ENCODE peak calls at places on chromosomes 4 and X, in four cellular contexts. X is K562, H is HepG2, B is GM12878. A is an unnamed sample.

GRCh38 chrX:1534321-1535168 is 2.4 kb downstream of the P2RY8 start:
- DNase-seq in X (peak), H (no peak), B (no peak), A (peak)

GRCh38 chr4:74670583-74670982 is 123.7 kb downstream of the BTC start:
- DNase-seq in X (no peak), H (no peak), B (no peak), A (no peak)

GRCh38 chr4:4443821-4444220 is 56.9 kb downstream of the NSG1 start:
- DNase-seq in X (peak), H (no peak), B (no peak), A (no peak)

GRCh38 chr4:8323947-8324555 is 54.5 kb downstream of the HTRA3 start:
- DNase-seq in X (no peak), H (no peak), B (no peak), A (no peak)

GRCh38 chr4:60116592-60116991 is 1083.5 kb upstream of the ADGRL3 start:
- DNase-seq in X (no peak), H (no peak), B (no peak), A (no peak)

GRCh38 chr4:148238086-148238485 is 204.1 kb downstream of the NR3C2 start:
- DNase-seq in X (no peak), H (no peak), B (no peak), A (no peak)

GRCh38 chr4:61489927-61490326 is 289.8 kb downstream of the ADGRL3 start:
- DNase-seq in X (no peak), H (no peak), B (no peak), A (no peak)

GRCh38 chr4:78213218-78213617 is 156.1 kb downstream of the FRAS1 start:
- DNase-seq in X (no peak), H (no peak), B (no peak), A (no peak)

GRCh38 chr4:69781458-69782418 is 21.3 kb upstream of the SULT1B1 start:
- DNase-seq in X (no peak), H (peak), B (no peak), A (no peak)

GRCh38 chr4:2266181-2266580 is 4.3 kb upstream of the MXD4 start:
- DNase-seq in X (no peak), H (no peak), B (no peak), A (no peak)

GRCh38 chr4:86043755-86044592 is 315.9 kb downstream of the MAPK10 start:
- DNase-seq in X (peak), H (peak), B (no peak), A (no peak)

GRCh38 chrX:2388669-2389068 is 112.1 kb downstream of the DHRSX start:
- DNase-seq in X (no peak), H (no peak), B (no peak), A (no peak)

GRCh38 chr4:168846414-168846813 is 163.6 kb downstream of the CBR4 start:
- DNase-seq in X (no peak), H (no peak), B (no peak), A (no peak)

GRCh38 chr4:33696066-33696465 is 2548.2 kb downstream of the ARAP2 start:
- DNase-seq in X (no peak), H (no peak), B (no peak), A (no peak)

GRCh38 chr4:117700111-117700892 is 334.0 kb upstream of the NDST3 start:
- DNase-seq in X (no peak), H (peak), B (no peak), A (no peak)

GRCh38 chr4:181946902-181947301 is 296.3 kb upstream of the TENM3 start:
- DNase-seq in X (no peak), H (no peak), B (no peak), A (no peak)

GRCh38 chr4:40038972-40039371 is 17.7 kb upstream of the N4BP2 start:
- DNase-seq in X (no peak), H (no peak), B (no peak), A (no peak)

GRCh38 chr4:39469429-39470077 is 10.7 kb downstream of the LIAS start:
- DNase-seq in X (peak), H (peak), B (peak), A (peak)

GRCh38 chr4:142473960-142474338 is 372.2 kb downstream of the INPP4B start:
- DNase-seq in X (no peak), H (no peak), B (no peak), A (no peak)

GRCh38 chrX:40267334-40268118 is 169.8 kb upstream of the BCOR start:
- DNase-seq in X (no peak), H (no peak), B (peak), A (no peak)

GRCh38 chr4:165493359-165493758 is 114.6 kb downstream of the CPE start:
- DNase-seq in X (peak), H (peak), B (no peak), A (peak)

GRCh38 chrX:116009871-116010710 is 160.5 kb upstream of the AGTR2 start:
- DNase-seq in X (no peak), H (peak), B (peak), A (peak)

GRCh38 chr4:30821891-30822612 is 101.9 kb downstream of the PCDH7 start:
- DNase-seq in X (no peak), H (no peak), B (no peak), A (no peak)

GRCh38 chr4:170274616-170275015 is 184.9 kb upstream of the AADAT start:
- DNase-seq in X (no peak), H (no peak), B (no peak), A (no peak)

GRCh38 chrX:95318882-95319281 is 1365.8 kb upstream of the DIAPH2 start:
- DNase-seq in X (peak), H (peak), B (no peak), A (peak)

GRCh38 chrX:46311581-46312120 is 233.6 kb downstream of the ZNF674 start:
- DNase-seq in X (no peak), H (no peak), B (no peak), A (no peak)

GRCh38 chr4:180560896-180561295 is 1682.3 kb upstream of the TENM3 start:
- DNase-seq in X (no peak), H (no peak), B (no peak), A (no peak)

GRCh38 chrX:41922694-41923171 is 621 bp downstream of the CASK start:
- DNase-seq in X (no peak), H (no peak), B (no peak), A (peak)

GRCh38 chrX:10173331-10173900 is 16.6 kb downstream of the CLCN4 start:
- DNase-seq in X (peak), H (no peak), B (no peak), A (peak)

GRCh38 chrX:1778817-1779216 is 164.0 kb downstream of the ASMT start:
- DNase-seq in X (no peak), H (no peak), B (no peak), A (no peak)

GRCh38 chr4:10115657-10116624 is 658 bp downstream of the WDR1 start:
- DNase-seq in X (peak), H (peak), B (peak), A (peak)

GRCh38 chrX:150573702-150574101 is 5.3 kb downstream of the MTM1 start:
- DNase-seq in X (no peak), H (no peak), B (no peak), A (no peak)

GRCh38 chrX:1327651-1328304 is 8.8 kb upstream of the IL3RA start:
- DNase-seq in X (no peak), H (no peak), B (peak), A (no peak)

DNA sequence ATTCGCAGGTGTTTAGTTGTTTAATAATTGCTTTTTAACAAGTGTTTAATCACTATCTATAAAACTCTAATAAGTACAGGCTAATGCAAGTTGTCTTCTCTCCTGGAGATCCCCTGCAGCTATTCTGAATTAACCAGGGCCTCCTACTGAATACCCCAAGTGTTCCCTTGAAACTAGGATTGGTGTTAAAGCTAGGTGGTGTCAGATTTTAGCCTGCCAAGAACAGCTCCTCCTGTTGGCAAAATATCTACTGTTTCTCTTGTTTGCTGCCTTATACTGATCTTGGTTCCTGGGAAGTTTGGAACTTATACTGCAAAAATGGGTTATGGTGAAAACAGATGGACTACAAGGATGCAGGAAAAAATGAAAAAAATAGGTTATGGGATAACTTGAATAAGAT is 26.1 kb upstream of the TMEM154 start:
- DNase-seq in X (no peak), H (no peak), B (no peak), A (no peak)
- TF ChIP-seq CTCF in X (peak), H (no peak), B (no peak), A (no peak)

DNA sequence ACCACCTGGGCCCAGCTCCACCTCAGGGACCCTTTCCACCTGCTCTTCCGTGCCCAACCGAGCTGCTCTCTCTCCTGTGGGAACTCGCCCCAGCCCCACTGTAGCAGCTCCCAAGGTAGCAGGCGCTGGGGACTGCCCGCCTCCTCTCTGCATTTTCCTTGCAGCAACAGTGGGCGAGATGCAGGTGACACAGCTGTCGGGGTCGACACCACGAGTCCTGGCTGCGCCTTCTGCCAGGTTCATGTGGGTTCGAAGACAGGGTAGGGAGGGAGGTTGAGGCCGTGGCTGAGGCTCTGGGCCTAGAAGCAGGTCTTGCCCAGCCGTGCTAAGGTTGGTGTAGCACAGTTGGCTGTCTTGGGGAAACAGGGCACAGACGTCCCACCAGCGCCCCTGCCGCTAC is 245.2 kb upstream of the FSTL5 start:
- DNase-seq in X (no peak), H (no peak), B (no peak), A (no peak)
- TF ChIP-seq ETV6 in X (no peak), H (no peak), B (no peak), A (no peak)

DNA sequence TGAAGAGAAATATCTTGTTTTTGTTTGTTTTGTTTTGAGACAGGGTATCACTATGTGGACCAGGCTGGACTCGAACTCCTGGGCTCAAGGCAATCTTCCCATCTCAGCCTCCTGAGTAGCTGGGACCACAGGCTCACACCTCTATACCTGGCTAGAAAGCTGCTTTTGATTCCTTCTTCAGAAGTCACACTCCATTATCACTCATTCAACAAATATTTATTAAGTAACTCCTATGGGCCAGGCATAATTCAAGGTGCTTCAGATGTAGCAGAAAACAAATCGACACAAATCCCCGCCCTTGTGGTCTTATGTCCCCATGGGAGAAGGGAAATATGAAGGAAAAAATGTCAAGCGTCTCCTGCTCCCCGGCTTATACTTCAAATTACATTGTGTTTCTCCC is 72.6 kb upstream of the DHX15 start:
- DNase-seq in X (no peak), H (no peak), B (no peak), A (no peak)
- TF ChIP-seq SP1 in X (no peak), H (no peak), B (no peak), A (no peak)

GRCh38 chr4:173281001-173281400 is 53.2 kb downstream of the HMGB2 start:
- DNase-seq in X (no peak), H (no peak), B (no peak), A (no peak)
- TF ChIP-seq CTCF in X (peak), H (peak), B (peak), A (no peak)

GRCh38 chr4:102829803-102830202 is 2.5 kb upstream of the UBE2D3 start:
- DNase-seq in X (no peak), H (no peak), B (no peak), A (no peak)
- TF ChIP-seq ETV6 in X (no peak), H (no peak), B (no peak), A (no peak)

A was measured in WTC11.